ENCODE peak calls at places on chromosomes 3 and 15, in six cellular contexts. L, P, N, I, J and H are unnamed samples.

GRCh38 chr15:85316244-85316934 is 64.0 kb upstream of the AKAP13 start:
- DNase-seq in P (no peak), N (peak), L (no peak), J (no peak), I (no peak), H (no peak)

GRCh38 chr3:197713477-197713822 is 23.3 kb downstream of the RUBCN start:
- DNase-seq in P (no peak), I (no peak), L (no peak), N (no peak), J (no peak), H (no peak)

GRCh38 chr3:212432-212831 is 15.9 kb downstream of the CHL1 start:
- DNase-seq in L (no peak), J (no peak), P (no peak), N (no peak), I (no peak), H (no peak)

GRCh38 chr3:185332026-185332735 is 30.8 kb upstream of the MAP3K13 start:
- DNase-seq in I (no peak), J (no peak), N (no peak), L (peak), P (no peak), H (no peak)

GRCh38 chr15:37824717-37825382 is 109.6 kb upstream of the TMCO5A start:
- DNase-seq in L (peak), J (peak), P (no peak), I (no peak), N (no peak), H (no peak)

GRCh38 chr3:156448300-156448699 is 106.6 kb downstream of the SSR3 start:
- DNase-seq in P (no peak), L (peak), N (no peak), I (no peak), J (peak), H (no peak)

GRCh38 chr3:152047465-152047864 is 174.0 kb downstream of the SUCNR1 start:
- DNase-seq in L (no peak), I (no peak), P (no peak), N (no peak), J (no peak), H (no peak)

GRCh38 chr3:31472479-31473390 is 60.0 kb upstream of the STT3B start:
- DNase-seq in I (no peak), P (no peak), J (no peak), N (peak), L (peak), H (no peak)

GRCh38 chr15:98077186-98077585 is 116.7 kb downstream of the ARRDC4 start:
- DNase-seq in L (peak), J (no peak), P (no peak), N (no peak), I (peak), H (no peak)

GRCh38 chr3:72679540-72680198 is 168.6 kb downstream of the SHQ1 start:
- DNase-seq in P (no peak), L (peak), J (no peak), N (no peak), I (no peak), H (no peak)

GRCh38 chr15:89836255-89837133 is 21.8 kb upstream of the ANPEP start:
- DNase-seq in P (no peak), J (no peak), L (peak), I (no peak), N (no peak), H (peak)

GRCh38 chr3:9222049-9222448 is 27.4 kb downstream of the SRGAP3 start:
- DNase-seq in P (no peak), L (no peak), J (no peak), I (no peak), N (no peak), H (no peak)

GRCh38 chr3:58202917-58203360 is 7.8 kb downstream of the DNASE1L3 start:
- DNase-seq in L (no peak), J (no peak), I (no peak), N (no peak), P (no peak), H (no peak)

GRCh38 chr3:39531681-39532080 is 64.2 kb downstream of the MOBP start:
- DNase-seq in P (no peak), J (no peak), I (no peak), L (peak), N (no peak), H (no peak)

GRCh38 chr3:172367205-172368105 is 80.8 kb downstream of the GHSR start:
- DNase-seq in J (no peak), P (no peak), L (peak), I (no peak), N (no peak), H (no peak)

GRCh38 chr3:124336067-124336656 is 344.2 kb upstream of the ROPN1 start:
- DNase-seq in I (no peak), J (no peak), P (no peak), N (no peak), L (no peak), H (no peak)

GRCh38 chr3:30098656-30099454 is 507.5 kb upstream of the TGFBR2 start:
- DNase-seq in L (no peak), I (no peak), P (no peak), J (no peak), N (no peak), H (no peak)

GRCh38 chr3:120780977-120781376 is 38.4 kb downstream of the GTF2E1 start:
- DNase-seq in N (no peak), I (no peak), P (no peak), L (peak), J (peak), H (no peak)

GRCh38 chr3:72092778-72093177 is 307.8 kb upstream of the PROK2 start:
- DNase-seq in N (no peak), L (no peak), I (no peak), J (no peak), P (no peak), H (no peak)

GRCh38 chr3:32422943-32423342 is 31.3 kb downstream of the CMTM7 start:
- DNase-seq in L (no peak), I (no peak), P (no peak), N (no peak), J (no peak), H (no peak)

GRCh38 chr15:75354454-75354853 is 7.6 kb downstream of the NEIL1 start:
- DNase-seq in P (no peak), N (no peak), J (no peak), L (no peak), I (no peak), H (no peak)